ENCODE peak calls at places on chromosomes 4 and X, in four cellular contexts. H, U, Y and M are unnamed samples.

GRCh38 chrX:17374619-17375360 is at the start of gene NHS:
- DNase-seq in H (no peak), U (peak; percentile 30), Y (no peak), M (no peak)

GRCh38 chr4:56424176-56424575 is 11.2 kb downstream of the PPAT start:
- DNase-seq in H (no peak), U (no peak), Y (no peak), M (no peak)

GRCh38 chr4:140186651-140187315 is 32.8 kb upstream of the MAML3 start:
- DNase-seq in H (no peak), U (no peak), Y (no peak), M (no peak)

GRCh38 chr4:130233377-130234047 is 1137.6 kb downstream of the C4orf33 start:
- DNase-seq in H (peak; percentile 0), U (no peak), Y (peak; percentile 35), M (no peak)

GRCh38 chr4:174586651-174587050 is 64.4 kb upstream of the HPGD start:
- DNase-seq in H (no peak), U (no peak), Y (no peak), M (no peak)

GRCh38 chr4:42452823-42453222 is 55.5 kb downstream of the SHISA3 start:
- DNase-seq in H (no peak), U (no peak), Y (no peak), M (no peak)

GRCh38 chr4:133981327-133981726 is 220.3 kb downstream of the PABPC4L start:
- DNase-seq in H (no peak), U (no peak), Y (no peak), M (no peak)

GRCh38 chrX:150018931-150019331 is 80.6 kb upstream of the EOLA2 start:
- DNase-seq in H (no peak), U (no peak), Y (no peak), M (no peak)

GRCh38 chr4:2484993-2485392 is 16.1 kb downstream of the RNF4 start:
- DNase-seq in H (peak; percentile 60), U (no peak), Y (peak; percentile 62), M (peak; percentile 92)

DNA sequence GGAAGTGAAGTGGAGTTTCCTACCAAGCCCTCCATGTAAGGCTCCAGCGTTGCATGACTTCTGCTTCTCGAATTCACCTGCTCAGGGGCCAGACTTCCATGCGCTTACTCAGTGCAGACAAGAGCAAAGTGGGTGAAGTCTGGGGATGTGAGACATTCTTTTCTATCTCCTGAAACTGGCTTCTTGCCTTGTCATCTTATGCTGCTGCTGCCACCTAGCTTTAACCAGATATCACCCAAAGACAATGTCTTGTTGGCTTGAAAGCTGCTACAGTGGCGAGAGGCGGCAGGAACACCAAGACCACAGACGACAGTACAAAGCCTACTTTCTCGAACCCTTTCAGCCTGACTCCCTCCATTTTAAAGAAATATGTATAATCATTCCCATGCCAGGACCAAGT is 103.6 kb upstream of the ADGRG2 start:
- DNase-seq in H (no peak), U (peak; percentile 8), Y (no peak), M (no peak)
- TF ChIP-seq SPI1 in H (no peak), U (no peak), Y (no peak), M (no peak)

GRCh38 chrX:2690856-2691542 is at the start of gene CD99:
- DNase-seq in H (peak; percentile 92), U (peak; percentile 84), Y (peak; percentile 46), M (peak; percentile 52)
- TF ChIP-seq SPI1 in H (no peak), U (no peak), Y (no peak), M (no peak)

GRCh38 chrX:10125248-10125615 is 31.5 kb upstream of the CLCN4 start:
- DNase-seq in H (no peak), U (no peak), Y (no peak), M (no peak)
- TF ChIP-seq SPI1 in H (no peak), U (no peak), Y (no peak), M (no peak)

GRCh38 chr4:184317234-184317918 is 99.7 kb upstream of the ENPP6 start:
- DNase-seq in H (no peak), U (no peak), Y (no peak), M (no peak)
- TF ChIP-seq SPI1 in H (no peak), U (no peak), Y (no peak), M (no peak)

GRCh38 chr4:170030121-170030520 is 3.9 kb upstream of the MFAP3L start:
- DNase-seq in H (no peak), U (no peak), Y (no peak), M (no peak)

GRCh38 chr4:170027181-170027829 is 1.1 kb upstream of the MFAP3L start:
- DNase-seq in H (peak; percentile 74), U (peak; percentile 93), Y (peak; percentile 35), M (peak; percentile 69)

GRCh38 chr4:170026253-170026991 is at the start of gene MFAP3L:
- DNase-seq in H (peak; percentile 78), U (peak; percentile 92), Y (no peak), M (peak; percentile 32)

GRCh38 chr4:170022211-170022610 is 4.0 kb downstream of the MFAP3L start:
- DNase-seq in H (no peak), U (no peak), Y (no peak), M (no peak)

DNA sequence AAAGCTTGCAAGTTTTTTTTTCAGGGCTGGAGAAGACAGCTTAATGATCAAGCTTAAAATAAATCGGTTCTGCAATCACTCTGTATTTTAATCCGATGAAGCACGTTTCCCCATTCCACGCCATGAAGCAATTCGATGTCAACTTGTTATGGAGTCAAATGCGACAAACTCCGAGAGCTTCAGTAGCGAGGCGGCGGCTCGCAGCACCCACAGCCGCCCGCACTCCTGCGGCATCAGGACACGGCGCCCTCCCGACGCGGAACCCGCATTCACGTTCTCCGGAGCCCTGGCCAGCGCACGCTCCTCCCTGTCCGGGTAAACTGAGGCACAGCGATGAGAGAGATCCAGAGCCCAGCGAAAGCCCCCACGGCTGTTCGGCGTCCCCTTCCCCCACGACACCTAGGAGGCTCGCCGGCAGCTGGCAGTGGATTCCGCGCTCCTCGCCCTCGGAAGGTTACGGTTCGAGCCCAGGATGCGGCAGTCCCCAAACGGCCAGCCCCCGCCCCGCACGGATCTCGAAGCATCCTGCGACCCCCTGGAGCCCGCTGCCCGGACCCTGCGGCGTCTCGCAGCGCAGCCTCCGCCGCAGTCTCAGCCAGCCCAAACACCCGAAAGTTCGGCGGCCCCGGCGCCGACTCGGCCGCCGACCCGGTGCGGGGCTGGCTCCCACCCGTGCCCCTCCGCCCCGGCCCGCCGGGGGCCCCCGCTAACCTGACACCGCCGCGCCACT is 507 bp downstream of the MFAP3L start:
- DNase-seq in H (no peak), U (no peak), Y (no peak), M (no peak)
- TF ChIP-seq SPI1 in H (no peak), U (no peak), Y (no peak), M (no peak)